ENCODE peak calls at places on chromosomes 12 and 14, in four cellular contexts. J is endodermal cell, C is mesothelial cell of epicardium, U is GM20000. F is an unnamed sample.

GRCh38 chr14:74502236-74503019 is 8.9 kb downstream of the ISCA2 start:
- DNase-seq in J (peak), C (no peak), U (peak), F (peak)

GRCh38 chr12:124730455-124730932 is 133.2 kb downstream of the SCARB1 start:
- DNase-seq in J (no peak), C (peak), U (no peak), F (no peak)

GRCh38 chr14:69298131-69299071 is 38.4 kb downstream of the GALNT16 start:
- DNase-seq in J (peak), C (no peak), U (no peak), F (no peak)

GRCh38 chr12:3747543-3747942 is 5.4 kb downstream of the CRACR2A start:
- DNase-seq in J (peak), C (no peak), U (no peak), F (no peak)

GRCh38 chr12:121805800-121806555 is 2.2 kb downstream of the SETD1B start:
- DNase-seq in J (no peak), C (no peak), U (no peak), F (no peak)

GRCh38 chr14:69896080-69896479 is 16.9 kb downstream of the SMOC1 start:
- DNase-seq in J (no peak), C (no peak), U (no peak), F (no peak)

GRCh38 chr12:29041621-29042020 is 107.5 kb upstream of the FAR2 start:
- DNase-seq in J (no peak), C (no peak), U (no peak), F (no peak)

GRCh38 chr12:119713551-119714031 is 45.7 kb downstream of the PRKAB1 start:
- DNase-seq in J (no peak), C (no peak), U (no peak), F (no peak)

GRCh38 chr12:92076106-92076505 is 69.5 kb downstream of the BTG1 start:
- DNase-seq in J (no peak), C (no peak), U (no peak), F (no peak)

GRCh38 chr12:112973712-112974305 is 4.5 kb upstream of the OAS2 start:
- DNase-seq in J (no peak), C (no peak), U (no peak), F (no peak)

GRCh38 chr12:42756841-42757661 is 167.5 kb upstream of the PRICKLE1 start:
- DNase-seq in J (peak), C (no peak), U (no peak), F (no peak)

GRCh38 chr14:105475269-105475915 is 771 bp downstream of the CRIP2 start:
- DNase-seq in J (peak), C (no peak), U (no peak), F (no peak)

GRCh38 chr14:73661872-73662271 is 17.1 kb downstream of the DNAL1 start:
- DNase-seq in J (no peak), C (no peak), U (no peak), F (no peak)

DNA sequence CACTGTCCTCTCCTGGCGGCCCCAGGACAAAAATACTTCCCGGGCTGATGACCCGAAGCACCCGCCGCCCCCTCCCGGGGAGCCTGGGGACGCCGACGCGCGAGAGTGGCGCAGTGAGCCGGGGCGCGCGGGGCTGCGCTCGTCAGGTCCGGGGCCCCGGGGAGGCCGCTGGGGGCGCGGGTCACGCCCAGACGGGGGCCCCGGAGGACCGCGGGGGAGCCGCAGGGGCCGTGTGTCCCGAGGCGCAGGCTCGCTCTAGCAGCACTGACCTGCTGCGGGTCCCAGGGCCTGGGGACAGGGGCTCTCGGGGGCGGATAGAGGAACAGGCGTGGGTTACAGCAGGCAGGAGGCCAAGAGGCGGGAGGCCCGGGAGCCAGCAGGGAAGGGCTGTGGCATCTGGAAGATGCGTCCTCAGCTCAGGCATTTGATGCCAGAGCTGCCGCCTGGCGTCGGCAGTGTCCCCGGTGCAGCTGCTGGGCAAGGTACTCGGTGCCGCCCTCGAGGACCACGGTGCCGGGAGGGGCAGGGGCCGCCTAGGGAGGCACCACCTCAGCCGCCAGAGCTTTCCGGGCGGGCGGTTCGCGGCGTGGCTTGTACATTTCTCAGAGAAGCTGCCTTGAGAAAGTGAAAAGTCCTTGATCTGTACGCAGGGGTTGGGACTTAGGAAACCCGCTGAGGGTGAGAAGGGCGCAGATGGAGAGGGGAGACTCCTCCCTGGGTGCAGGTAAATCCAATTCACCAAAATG is 1.2 kb downstream of the WNT5B start:
- DNase-seq in J (peak), C (no peak), U (no peak), F (peak)
- TF ChIP-seq CTCF in J (peak), C (no peak), U (peak), F (peak)

DNA sequence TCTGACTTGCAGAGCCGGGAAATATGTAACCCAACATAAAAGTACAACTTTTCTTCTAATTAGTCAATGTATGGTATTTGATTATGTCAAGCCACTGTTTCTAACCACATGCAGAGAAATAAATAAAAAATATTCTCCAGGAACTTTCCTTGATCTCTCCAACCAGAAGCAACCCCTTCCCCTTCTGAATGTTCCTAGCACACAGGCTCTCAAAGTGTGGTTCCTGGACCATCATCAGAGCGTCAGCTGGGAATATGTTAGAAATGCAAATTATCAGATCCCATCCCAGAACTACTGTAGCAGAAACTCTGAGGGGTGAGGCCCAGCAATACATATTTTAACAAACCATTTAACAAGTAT is 21.0 kb upstream of the ITPR2 start:
- DNase-seq in J (no peak), C (no peak), U (no peak), F (no peak)
- TF ChIP-seq CTCF in J (no peak), C (no peak), U (no peak), F (no peak)

DNA sequence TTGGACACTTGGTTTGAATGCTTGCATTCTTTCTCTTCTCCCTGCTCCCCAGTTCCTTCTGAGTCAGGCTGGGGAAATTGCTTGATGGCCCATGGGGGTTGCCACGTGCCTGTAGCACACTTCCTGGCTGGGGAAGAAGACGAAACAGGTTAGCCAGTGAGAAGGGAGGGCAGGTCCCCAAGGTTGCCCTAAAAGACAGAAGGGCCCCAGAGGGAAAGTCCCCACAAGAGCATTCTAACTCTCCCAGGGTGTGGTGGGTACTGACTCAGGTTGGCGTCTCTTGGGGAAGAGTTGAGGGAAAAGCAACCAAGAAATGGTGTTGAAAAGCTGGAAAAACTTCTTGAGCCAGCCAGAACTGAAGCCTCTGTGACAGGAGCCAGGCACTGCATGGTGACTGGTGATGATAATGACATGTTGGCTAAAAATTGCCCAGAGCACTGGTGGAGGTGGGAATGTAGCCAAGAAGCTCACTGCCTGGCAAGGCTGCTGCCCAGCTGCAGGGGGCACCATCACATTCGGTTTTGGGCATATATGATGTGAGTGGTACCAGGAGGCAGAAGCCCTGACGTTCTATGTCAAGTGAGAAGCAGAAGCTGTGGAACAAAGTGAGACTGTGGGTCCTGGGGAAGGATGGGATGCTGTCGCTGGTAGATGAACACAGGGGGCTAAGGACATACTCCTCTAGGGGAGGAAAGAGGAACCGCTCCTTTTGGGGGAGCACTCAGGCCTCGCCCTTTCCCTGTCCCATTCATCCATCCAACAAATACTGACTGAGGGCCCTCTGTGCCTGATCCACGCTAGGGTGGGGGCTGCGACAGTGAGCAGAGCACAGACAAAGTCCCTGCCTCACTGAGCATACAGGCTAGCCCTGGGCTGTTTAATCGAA is 8.1 kb upstream of the RABGGTA start:
- DNase-seq in J (no peak), C (no peak), U (peak), F (peak)
- TF ChIP-seq CTCF in J (peak), C (no peak), U (peak), F (peak)

GRCh38 chr12:76947270-76947669 is 68.5 kb upstream of the CSRP2 start:
- DNase-seq in J (no peak), C (no peak), U (no peak), F (no peak)

GRCh38 chr12:76957306-76957705 is 78.5 kb upstream of the CSRP2 start:
- DNase-seq in J (no peak), C (no peak), U (no peak), F (no peak)

GRCh38 chr12:76948895-76949294 is 70.1 kb upstream of the CSRP2 start:
- DNase-seq in J (no peak), C (no peak), U (no peak), F (no peak)

DNA sequence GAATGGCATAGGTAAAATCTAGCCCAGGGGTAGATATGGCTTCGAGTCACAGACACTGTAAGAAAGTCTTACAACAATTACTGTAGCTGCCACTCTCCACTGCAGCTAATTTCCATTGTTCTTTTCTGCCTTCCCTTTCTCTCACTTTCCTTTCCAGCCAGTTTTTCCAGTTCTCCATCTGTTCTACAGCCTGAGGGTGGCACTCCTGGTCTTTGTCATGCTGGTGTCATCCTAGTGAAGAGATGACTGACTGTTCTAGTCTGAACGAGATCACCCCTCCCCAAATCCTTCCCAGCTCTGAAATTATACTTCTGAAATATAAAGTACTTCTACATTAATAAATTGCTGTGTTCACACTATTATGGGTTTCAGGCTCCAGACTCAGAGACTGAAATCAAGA is 74.2 kb upstream of the CSRP2 start:
- DNase-seq in J (no peak), C (no peak), U (no peak), F (no peak)
- TF ChIP-seq CTCF in J (peak), C (no peak), U (no peak), F (no peak)

F was measured in GM10248.